ENCODE peak calls at places on chromosomes 4 and X, in eight cellular contexts. Q, R, P, C, J, M, K and Z are unnamed samples. For H3K4me1, the result is how much of the 10 kb centered on the place peaks cover.

GRCh38 chrX:131988236-131988635 is 34.9 kb upstream of the STK26 start:
- DNase-seq in Q (no peak), R (no peak), P (no peak), C (no peak), J (no peak), M (no peak), K (no peak), Z (no peak)

GRCh38 chr4:3646280-3646679 is 114.1 kb upstream of the LRPAP1 start:
- DNase-seq in Q (no peak), R (no peak), P (peak), C (peak), J (no peak), M (no peak), K (no peak), Z (no peak)

GRCh38 chr4:116515959-116516358 is 569.4 kb downstream of the TRAM1L1 start:
- DNase-seq in Q (no peak), R (no peak), P (no peak), C (no peak), J (no peak), M (no peak), K (no peak), Z (no peak)

GRCh38 chr4:153152453-153153338 is 51.5 kb upstream of the TRIM2 start:
- DNase-seq in Q (no peak), R (no peak), P (peak), C (peak), J (peak), M (peak), K (no peak), Z (peak)

GRCh38 chr4:153518637-153519384 is 52.7 kb downstream of the TMEM131L start:
- DNase-seq in Q (no peak), R (no peak), P (no peak), C (no peak), J (no peak), M (no peak), K (no peak), Z (no peak)

GRCh38 chr4:164252286-164252685 is 501.6 kb upstream of the SMIM31 start:
- DNase-seq in Q (no peak), R (no peak), P (no peak), C (no peak), J (no peak), M (peak), K (peak), Z (no peak)

GRCh38 chr4:76673361-76673760 is 224.6 kb downstream of the SOWAHB start:
- DNase-seq in Q (no peak), R (no peak), P (no peak), C (no peak), J (no peak), M (no peak), K (no peak), Z (no peak)

GRCh38 chr4:71366776-71367175 is 28.0 kb downstream of the SLC4A4 start:
- DNase-seq in Q (no peak), R (no peak), P (no peak), C (no peak), J (no peak), M (no peak), K (no peak), Z (no peak)

GRCh38 chrX:4182010-4182806 is 468.8 kb upstream of the PRKX start:
- DNase-seq in Q (no peak), R (no peak), P (no peak), C (no peak), J (no peak), M (no peak), K (peak), Z (no peak)

GRCh38 chrX:153055827-153056748 is at the start of gene PNMA3:
- DNase-seq in Q (no peak), R (no peak), P (no peak), C (peak), J (no peak), M (peak), K (peak), Z (no peak)

DNA sequence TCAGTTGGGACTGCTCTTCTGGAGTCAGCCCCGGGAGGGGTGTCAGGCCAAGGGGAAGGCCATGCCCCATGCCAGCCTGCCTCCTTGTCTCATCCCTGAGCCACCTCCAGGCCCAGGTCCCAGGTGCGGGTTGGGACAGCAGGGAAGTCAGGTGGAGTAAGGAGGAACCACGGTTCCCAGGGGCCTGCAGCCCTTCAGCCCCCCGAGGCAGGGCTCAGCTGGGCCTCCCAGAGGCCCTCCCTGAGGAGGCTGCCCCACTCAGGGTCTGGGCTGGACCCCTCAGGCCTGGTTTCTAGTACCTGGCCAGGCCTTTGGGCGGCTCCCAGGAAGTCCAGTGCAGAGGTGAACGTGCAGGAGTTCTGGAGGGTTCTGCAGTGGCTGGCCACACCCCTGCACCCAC is 23.4 kb upstream of the FGFR3 start:
- DNase-seq in Q (no peak), R (no peak), P (no peak), C (no peak), J (no peak), M (no peak), K (no peak), Z (no peak)
- H3K4me1 ChIP-seq in Q (under half), R (under half), P (under half), C (under half), J (under half), M (half or more), K (under half), Z (under half)

GRCh38 chr4:169485084-169485483 is 127.3 kb downstream of the NEK1 start:
- DNase-seq in Q (no peak), R (no peak), P (no peak), C (no peak), J (no peak), M (no peak), K (no peak), Z (no peak)

GRCh38 chr4:169491211-169491610 is 121.2 kb downstream of the NEK1 start:
- DNase-seq in Q (no peak), R (no peak), P (no peak), C (no peak), J (no peak), M (no peak), K (no peak), Z (no peak)

GRCh38 chr4:169484485-169484884 is 127.9 kb downstream of the NEK1 start:
- DNase-seq in Q (no peak), R (no peak), P (no peak), C (no peak), J (no peak), M (no peak), K (no peak), Z (no peak)

DNA sequence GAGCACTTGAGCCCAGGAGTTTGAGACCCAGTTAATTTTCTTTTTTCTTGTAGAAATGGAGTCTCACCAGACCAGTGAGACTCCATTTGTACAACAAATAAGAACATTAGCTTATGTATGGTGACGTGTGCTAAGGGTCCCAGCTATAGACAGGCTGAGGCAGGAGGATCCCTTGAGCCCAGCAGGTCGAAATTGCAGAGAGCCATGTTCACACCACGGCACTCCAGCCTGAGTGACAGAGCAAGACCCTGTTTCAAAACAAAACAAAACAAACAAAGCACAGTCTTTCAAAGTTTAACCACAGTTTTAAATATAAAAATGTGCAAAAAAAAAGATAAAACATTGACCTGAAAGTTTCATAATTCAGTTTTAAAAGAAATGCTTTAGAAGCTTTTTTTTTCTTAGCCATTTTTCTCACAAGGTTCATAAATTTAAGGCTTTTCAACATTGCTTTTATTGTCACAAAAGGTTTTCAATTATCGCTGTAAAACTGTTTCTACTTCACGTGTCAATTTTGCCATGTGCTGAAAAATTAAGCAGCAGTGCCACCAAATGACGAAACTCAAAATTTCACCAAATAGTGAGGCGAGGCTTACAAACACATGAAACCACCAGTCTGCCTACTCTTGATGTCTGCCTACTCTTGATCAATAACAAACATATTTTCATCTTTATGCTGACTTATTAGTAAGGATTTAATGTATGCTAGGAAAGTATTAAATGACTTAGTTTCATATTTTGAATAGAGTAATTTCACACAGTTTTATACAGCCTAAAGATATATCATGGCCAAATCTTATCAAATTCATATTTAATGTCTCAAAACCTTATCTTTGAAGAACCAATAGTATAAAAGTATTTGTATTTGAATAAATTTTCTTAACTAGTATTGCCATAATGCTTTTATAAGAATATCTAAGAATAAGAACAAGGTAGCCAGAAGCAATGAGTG is 126.3 kb downstream of the NEK1 start:
- DNase-seq in Q (peak), R (no peak), P (no peak), C (no peak), J (no peak), M (peak), K (no peak), Z (peak)
- TF ChIP-seq CTCF in Q (peak), R (peak), P (peak), C (peak), J (peak), M (peak), K (peak), Z (peak)

GRCh38 chrX:13932416-13932815 is 97.3 kb downstream of the GEMIN8 start:
- DNase-seq in Q (no peak), R (no peak), P (no peak), C (no peak), J (no peak), M (no peak), K (no peak), Z (no peak)
- H3K4me1 ChIP-seq in Q (under half), R (under half), P (under half), C (under half), J (under half), M (under half), K (under half), Z (under half)

GRCh38 chr4:148235809-148236208 is 206.4 kb downstream of the NR3C2 start:
- DNase-seq in Q (no peak), R (no peak), P (no peak), C (no peak), J (no peak), M (no peak), K (no peak), Z (no peak)

GRCh38 chr4:148238797-148239196 is 203.4 kb downstream of the NR3C2 start:
- DNase-seq in Q (no peak), R (no peak), P (no peak), C (no peak), J (no peak), M (no peak), K (no peak), Z (no peak)

GRCh38 chr4:148238086-148238485 is 204.1 kb downstream of the NR3C2 start:
- DNase-seq in Q (no peak), R (no peak), P (no peak), C (no peak), J (no peak), M (no peak), K (no peak), Z (no peak)

GRCh38 chr4:148240241-148240640 is 202.0 kb downstream of the NR3C2 start:
- DNase-seq in Q (no peak), R (no peak), P (no peak), C (no peak), J (no peak), M (no peak), K (no peak), Z (no peak)

DNA sequence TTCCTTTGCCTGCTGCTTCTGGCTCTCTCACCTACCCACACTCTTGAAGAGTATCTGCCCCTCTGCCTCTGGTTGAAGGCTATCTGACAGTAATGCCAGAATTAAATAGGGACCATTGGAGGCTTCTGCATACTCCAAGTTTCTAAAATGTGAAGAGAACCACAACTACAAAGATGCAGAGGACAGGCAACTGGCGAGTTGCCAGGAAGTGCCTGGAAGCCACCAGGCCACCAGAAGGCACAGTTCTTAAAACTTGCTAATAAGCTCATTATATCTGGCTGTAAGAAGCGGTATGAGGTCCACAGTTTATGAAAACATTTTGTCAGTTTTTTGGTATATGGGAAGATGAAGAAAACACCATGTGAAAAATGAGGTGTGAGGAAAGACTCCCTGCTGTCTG is 202.8 kb downstream of the NR3C2 start:
- DNase-seq in Q (no peak), R (no peak), P (no peak), C (no peak), J (no peak), M (no peak), K (no peak), Z (peak)
- TF ChIP-seq CTCF in Q (no peak), R (no peak), P (no peak), C (no peak), J (no peak), M (no peak), K (no peak), Z (no peak)

DNA sequence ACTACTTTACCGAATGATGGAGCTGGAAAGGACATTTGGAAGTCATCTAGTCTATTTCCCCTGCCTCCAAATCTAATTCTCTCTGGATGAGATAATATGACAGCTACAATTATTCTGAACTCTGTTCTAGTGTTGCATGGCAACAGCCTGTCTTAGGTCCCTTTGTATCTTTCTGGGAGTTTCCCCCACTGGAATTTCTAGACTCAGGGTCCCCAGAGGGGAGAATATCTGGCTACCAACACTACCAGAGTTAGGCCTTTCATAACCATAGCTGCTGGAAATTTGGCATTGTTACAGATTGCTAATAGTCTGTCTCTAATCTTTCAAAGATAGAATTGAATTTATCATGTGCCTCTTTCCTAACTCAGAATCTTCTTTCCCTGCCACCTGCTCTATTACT is 4.5 kb downstream of the MSN start:
- DNase-seq in Q (no peak), R (no peak), P (no peak), C (no peak), J (no peak), M (no peak), K (no peak), Z (no peak)
- H3K4me1 ChIP-seq in Q (under half), R (under half), P (under half), C (under half), J (under half), M (under half), K (under half), Z (under half)

GRCh38 chr4:37160653-37161052 is 83.9 kb upstream of the NWD2 start:
- DNase-seq in Q (no peak), R (no peak), P (no peak), C (no peak), J (no peak), M (no peak), K (no peak), Z (no peak)

GRCh38 chr4:37157403-37158167 is 87.0 kb upstream of the NWD2 start:
- DNase-seq in Q (no peak), R (no peak), P (no peak), C (no peak), J (no peak), M (no peak), K (no peak), Z (no peak)
- TF ChIP-seq CTCF in Q (no peak), R (no peak), P (no peak), C (no peak), J (no peak), M (peak), K (peak), Z (no peak)

GRCh38 chr4:78650106-78651021 is 98.8 kb downstream of the ANXA3 start:
- DNase-seq in Q (no peak), R (no peak), P (no peak), C (no peak), J (no peak), M (no peak), K (no peak), Z (no peak)
- H3K4me1 ChIP-seq in Q (under half), R (under half), P (under half), C (under half), J (under half), M (under half), K (under half), Z (under half)

GRCh38 chr4:7202391-7202790 is 10.1 kb downstream of the SORCS2 start:
- DNase-seq in Q (no peak), R (no peak), P (no peak), C (no peak), J (no peak), M (no peak), K (no peak), Z (no peak)
- TF ChIP-seq CTCF in Q (no peak), R (no peak), P (no peak), C (no peak), J (no peak), M (no peak), K (no peak), Z (no peak)

GRCh38 chrX:37776987-37777325 is 2.9 kb upstream of the CYBB start:
- DNase-seq in Q (no peak), R (no peak), P (no peak), C (no peak), J (no peak), M (no peak), K (no peak), Z (no peak)

GRCh38 chrX:37781808-37782207 is 1.9 kb downstream of the CYBB start:
- DNase-seq in Q (no peak), R (no peak), P (no peak), C (no peak), J (no peak), M (no peak), K (no peak), Z (no peak)

GRCh38 chrX:37783284-37783683 is 3.4 kb downstream of the CYBB start:
- DNase-seq in Q (no peak), R (no peak), P (peak), C (peak), J (peak), M (no peak), K (no peak), Z (no peak)

GRCh38 chrX:37776283-37776986 is 3.4 kb upstream of the CYBB start:
- DNase-seq in Q (no peak), R (no peak), P (no peak), C (no peak), J (no peak), M (no peak), K (no peak), Z (no peak)

GRCh38 chrX:37779857-37780256 is at the start of gene CYBB:
- DNase-seq in Q (no peak), R (no peak), P (no peak), C (no peak), J (no peak), M (no peak), K (no peak), Z (no peak)
- H3K4me1 ChIP-seq in Q (under half), R (under half), P (under half), C (under half), J (under half), M (under half), K (under half), Z (under half)

GRCh38 chr4:21768349-21769310 is 179.9 kb downstream of the KCNIP4 start:
- DNase-seq in Q (no peak), R (no peak), P (no peak), C (no peak), J (no peak), M (peak), K (no peak), Z (no peak)

GRCh38 chr4:21769404-21770147 is 179.0 kb downstream of the KCNIP4 start:
- DNase-seq in Q (no peak), R (no peak), P (no peak), C (no peak), J (no peak), M (no peak), K (no peak), Z (no peak)

GRCh38 chr4:21763865-21764264 is 184.7 kb downstream of the KCNIP4 start:
- DNase-seq in Q (no peak), R (no peak), P (no peak), C (no peak), J (no peak), M (no peak), K (no peak), Z (no peak)

DNA sequence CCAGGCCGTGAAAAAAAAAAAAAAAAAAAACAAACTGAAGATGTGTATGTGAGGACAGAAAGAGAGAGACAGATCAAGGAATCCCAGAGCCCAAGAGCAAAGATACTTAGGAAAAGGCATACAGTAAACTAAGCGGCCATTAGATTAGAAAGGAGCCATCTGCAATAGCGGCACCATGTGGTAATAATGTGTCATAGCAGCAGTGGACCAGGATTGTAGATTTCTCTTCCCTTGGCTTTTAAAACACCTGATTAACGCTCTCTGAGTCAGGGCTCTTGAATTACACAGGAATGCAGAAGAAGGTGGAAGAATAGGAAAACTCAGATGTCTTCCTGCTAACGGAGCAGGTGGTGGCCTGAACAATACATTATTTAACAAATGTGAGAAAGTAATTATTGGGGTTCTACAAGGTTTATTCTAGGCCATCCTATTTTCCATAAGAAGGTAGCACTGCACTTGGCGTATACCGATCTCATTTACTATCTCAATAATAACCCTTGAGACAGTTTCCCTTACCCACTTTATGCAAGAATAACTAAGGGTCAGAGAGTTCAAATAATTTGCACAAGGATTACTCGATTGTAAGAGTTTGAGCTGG is 182.7 kb downstream of the KCNIP4 start:
- DNase-seq in Q (no peak), R (no peak), P (no peak), C (no peak), J (no peak), M (peak), K (peak), Z (no peak)
- TF ChIP-seq CTCF in Q (peak), R (peak), P (peak), C (peak), J (peak), M (peak), K (peak), Z (peak)